ENCODE peak calls at places on chromosomes 16 and 17, in four cellular contexts. J is AG10803; D is stimulated activated CD4-positive, alpha-beta T cell treated with anti-CD3 and anti-CD28 coated beads, Interleukin-2, amount 100 ng/mL, for 24 hours; Q is stimulated activated CD8-positive, alpha-beta memory T cell treated with anti-CD3 and anti-CD28 coated beads, Interleukin-15, amount 100 ng/mL, for 24 hours. E is an unnamed sample.

GRCh38 chr16:88965826-88966480 is 11.1 kb downstream of the CBFA2T3 start:
- DNase-seq in J (no peak), D (no peak), Q (no peak), E (no peak)

GRCh38 chr17:6597727-6598126 is 41.4 kb upstream of the PITPNM3 start:
- DNase-seq in J (no peak), D (no peak), Q (no peak), E (no peak)

GRCh38 chr16:14538604-14539003 is 91.5 kb downstream of the PARN start:
- DNase-seq in J (no peak), D (no peak), Q (no peak), E (no peak)

GRCh38 chr16:88803264-88803987 is at the start of gene CDT1:
- DNase-seq in J (peak), D (peak), Q (peak), E (no peak)

GRCh38 chr17:74852237-74853047 is 7.2 kb downstream of the GRIN2C start:
- DNase-seq in J (no peak), D (peak), Q (peak), E (no peak)

GRCh38 chr16:29320274-29320999 is 86.1 kb downstream of the NPIPB11 start:
- DNase-seq in J (no peak), D (no peak), Q (no peak), E (no peak)

GRCh38 chr17:50055055-50055425 is 870 bp upstream of the ITGA3 start:
- DNase-seq in J (no peak), D (peak), Q (no peak), E (peak)

GRCh38 chr17:72408641-72409040 is 287.8 kb downstream of the SOX9 start:
- DNase-seq in J (no peak), D (no peak), Q (no peak), E (no peak)

GRCh38 chr16:65532218-65532617 is 410.4 kb upstream of the CDH11 start:
- DNase-seq in J (no peak), D (no peak), Q (no peak), E (no peak)

GRCh38 chr16:35011-35775 is 18.2 kb downstream of the POLR3K start:
- DNase-seq in J (no peak), D (no peak), Q (no peak), E (peak)

GRCh38 chr17:42408076-42408475 is 15.0 kb downstream of the CAVIN1 start:
- DNase-seq in J (no peak), D (no peak), Q (no peak), E (no peak)

GRCh38 chr17:76781056-76781982 is 43.4 kb downstream of the MFSD11 start:
- DNase-seq in J (no peak), D (no peak), Q (no peak), E (no peak)

GRCh38 chr16:57341441-57342303 is 16.9 kb upstream of the CCL22 start:
- DNase-seq in J (peak), D (no peak), Q (no peak), E (no peak)

GRCh38 chr17:39979865-39980401 is 674 bp upstream of the PSMD3 start:
- DNase-seq in J (no peak), D (peak), Q (no peak), E (no peak)

GRCh38 chr16:85765273-85765672 is 14.4 kb upstream of the C16orf74 start:
- DNase-seq in J (no peak), D (no peak), Q (no peak), E (no peak)

GRCh38 chr16:53413864-53414263 is 20.4 kb upstream of the RBL2 start:
- DNase-seq in J (no peak), D (no peak), Q (no peak), E (no peak)

GRCh38 chr17:43905985-43906852 is 1.1 kb downstream of the MPP2 start:
- DNase-seq in J (peak), D (peak), Q (no peak), E (no peak)

GRCh38 chr17:77571562-77571981 is 386.9 kb upstream of the TNRC6C start:
- DNase-seq in J (peak), D (peak), Q (no peak), E (no peak)